ENCODE peak calls at places on chromosomes 3 and 15, in seven cellular contexts. X is SK-N-SH, E is GM23248, T is PC-9, N is H9, H is GM12878, I is endothelial cell of umbilical vein. F is an unnamed sample.

GRCh38 chr3:21226086-21226485 is 524.9 kb downstream of the ZNF385D start:
- DNase-seq in I (no peak), H (no peak), E (no peak), X (no peak), T (no peak), N (no peak), F (no peak)

GRCh38 chr15:39595621-39596221 is 14.8 kb downstream of the THBS1 start:
- DNase-seq in T (no peak), E (peak; percentile 58), X (no peak), N (no peak), I (peak; percentile 88), H (no peak), F (no peak)

GRCh38 chr3:59862686-59863085 is 812.9 kb upstream of the CFAP20DC start:
- DNase-seq in T (no peak), N (no peak), I (no peak), E (peak; percentile 10), X (no peak), H (no peak), F (no peak)

GRCh38 chr3:29280675-29281264 is at the start of gene RBMS3:
- DNase-seq in E (peak; percentile 97), H (peak; percentile 45), N (peak; percentile 78), I (peak; percentile 95), T (no peak), X (peak; percentile 58), F (peak; percentile 83)

GRCh38 chr3:42019144-42019952 is 57.4 kb upstream of the ULK4 start:
- DNase-seq in N (no peak), H (no peak), I (peak; percentile 39), T (no peak), X (no peak), E (no peak), F (no peak)

GRCh38 chr3:186871403-186871924 is 29.0 kb downstream of the ADIPOQ start:
- DNase-seq in H (no peak), I (peak; percentile 94), X (no peak), N (no peak), E (no peak), T (no peak), F (no peak)

GRCh38 chr3:114214542-114215341 is 22.6 kb downstream of the ZNF80 start:
- DNase-seq in X (no peak), E (no peak), I (no peak), T (no peak), H (no peak), N (no peak), F (no peak)

GRCh38 chr3:134281912-134282658 is 31.4 kb upstream of the RYK start:
- DNase-seq in H (no peak), I (no peak), X (no peak), T (no peak), E (no peak), N (no peak), F (no peak)

GRCh38 chr3:11126653-11127052 is 27.6 kb upstream of the HRH1 start:
- DNase-seq in I (no peak), T (no peak), X (no peak), N (no peak), H (no peak), E (no peak), F (no peak)

GRCh38 chr3:125232394-125232793 is 19.8 kb upstream of the SLC12A8 start:
- DNase-seq in E (no peak), X (no peak), N (no peak), I (no peak), H (no peak), T (no peak), F (no peak)

GRCh38 chr15:73323374-73323955 is 45.3 kb downstream of the HCN4 start:
- DNase-seq in T (no peak), E (no peak), X (no peak), H (no peak), N (no peak), I (no peak), F (no peak)

GRCh38 chr15:77186518-77187095 is 115.7 kb upstream of the TSPAN3 start:
- DNase-seq in H (peak; percentile 39), N (no peak), I (peak; percentile 66), E (peak; percentile 56), T (no peak), X (peak; percentile 33), F (peak; percentile 42)

GRCh38 chr3:69324362-69325025 is 61.4 kb downstream of the FRMD4B start:
- DNase-seq in E (no peak), T (no peak), H (no peak), X (peak; percentile 34), N (no peak), I (no peak), F (peak; percentile 45)

GRCh38 chr15:57550640-57551039 is 41.1 kb upstream of the MYZAP start:
- DNase-seq in H (no peak), N (no peak), I (peak; percentile 34), E (no peak), T (no peak), X (no peak), F (no peak)

GRCh38 chr3:4522962-4523361 is 29.8 kb downstream of the ITPR1 start:
- DNase-seq in E (no peak), N (no peak), X (no peak), T (no peak), I (no peak), H (no peak), F (no peak)

GRCh38 chr3:157101470-157101869 is 58.5 kb downstream of the CCNL1 start:
- DNase-seq in X (no peak), I (no peak), H (no peak), T (peak; percentile 32), N (no peak), E (no peak), F (no peak)

GRCh38 chr15:48984811-48985352 is 21.2 kb upstream of the SHC4 start:
- DNase-seq in N (no peak), I (no peak), X (no peak), T (no peak), E (peak; percentile 67), H (no peak), F (no peak)

GRCh38 chr15:84649706-84650105 is 4.4 kb downstream of the WDR73 start:
- DNase-seq in H (no peak), N (no peak), X (no peak), E (peak; percentile 52), I (no peak), T (no peak), F (no peak)

GRCh38 chr3:173785004-173785403 is 387.5 kb downstream of the NLGN1 start:
- DNase-seq in T (no peak), X (peak; percentile 6), H (no peak), I (no peak), E (no peak), N (peak; percentile 33), F (peak; percentile 67)

GRCh38 chr3:104856743-104857142 is 510.0 kb upstream of the ALCAM start:
- DNase-seq in N (no peak), H (no peak), I (no peak), T (no peak), X (no peak), E (no peak), F (peak; percentile 35)

GRCh38 chr3:110608566-110608965 is 463.1 kb upstream of the NECTIN3 start:
- DNase-seq in T (no peak), H (no peak), N (no peak), E (peak; percentile 27), I (peak; percentile 14), X (no peak), F (no peak)

GRCh38 chr3:94303897-94304296 is 241.0 kb downstream of the NSUN3 start:
- DNase-seq in E (peak; percentile 32), I (no peak), H (no peak), T (no peak), N (no peak), X (no peak), F (peak; percentile 18)

GRCh38 chr3:120420360-120420759 is 30.4 kb downstream of the FSTL1 start:
- DNase-seq in H (no peak), N (no peak), T (no peak), E (no peak), X (no peak), I (no peak), F (no peak)

GRCh38 chr15:44029940-44030568 is 165.0 kb downstream of the FRMD5 start:
- DNase-seq in N (no peak), E (peak; percentile 51), X (no peak), H (no peak), I (peak; percentile 70), T (no peak), F (no peak)

GRCh38 chr3:43348852-43349574 is 62.7 kb downstream of the SNRK start:
- DNase-seq in H (no peak), E (no peak), X (no peak), N (no peak), I (no peak), T (no peak), F (no peak)

GRCh38 chr3:43353393-43353792 is 67.1 kb downstream of the SNRK start:
- DNase-seq in N (no peak), E (no peak), T (no peak), X (no peak), I (no peak), H (no peak), F (no peak)

GRCh38 chr3:43349759-43350158 is 63.4 kb downstream of the SNRK start:
- DNase-seq in T (no peak), I (no peak), X (peak; percentile 47), H (no peak), N (no peak), E (no peak), F (no peak)

GRCh38 chr3:43353923-43354670 is 67.8 kb downstream of the SNRK start:
- DNase-seq in E (no peak), I (peak; percentile 32), H (no peak), T (no peak), N (no peak), X (no peak), F (no peak)
- H3K9me3 ChIP-seq in E (no peaks in the 10 kb centered on the region), I (no peaks in the 10 kb centered on the region), H (no peaks in the 10 kb centered on the region), T (peaks cover 9% of the 10 kb centered on the region), N (no peaks in the 10 kb centered on the region), X (peaks cover 13% of the 10 kb centered on the region), F (no peaks in the 10 kb centered on the region)

GRCh38 chr3:141412936-141413354 is 44.6 kb downstream of the ZBTB38 start:
- DNase-seq in T (no peak), I (peak; percentile 95), H (no peak), E (peak; percentile 93), X (no peak), N (no peak), F (peak; percentile 60)
- H3K79me2 ChIP-seq in T (no peaks in the 10 kb centered on the region), I (peaks cover 46% of the 10 kb centered on the region), H (peaks cover 85% of the 10 kb centered on the region), E (peaks cover 97% of the 10 kb centered on the region), X (peaks cover 79% of the 10 kb centered on the region), N (no peaks in the 10 kb centered on the region), F (no peaks in the 10 kb centered on the region)

DNA sequence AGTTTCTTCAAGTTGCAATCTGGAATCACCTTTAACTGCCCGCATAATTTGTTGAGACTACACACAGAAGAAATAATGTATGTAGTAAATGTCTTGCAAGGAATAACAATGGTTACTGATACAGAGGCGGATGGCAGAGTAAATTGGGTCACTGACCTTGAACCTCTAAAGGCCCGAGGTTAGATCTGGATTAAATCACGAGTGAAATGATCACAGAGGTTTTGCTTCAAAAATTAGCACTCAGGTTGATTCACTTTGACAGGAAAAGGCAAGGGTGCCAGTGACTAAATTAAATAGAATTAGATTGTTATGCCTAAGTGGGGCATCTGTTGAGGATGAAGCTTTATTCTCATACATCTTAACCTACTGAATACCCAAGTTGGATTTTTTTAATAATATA is 732.0 kb upstream of the NR2F2 start:
- DNase-seq in T (no peak), H (no peak), E (no peak), I (no peak), X (no peak), N (no peak), F (no peak)
- H3K9me3 ChIP-seq in T (no peaks in the 10 kb centered on the region), H (no peaks in the 10 kb centered on the region), E (no peaks in the 10 kb centered on the region), I (no peaks in the 10 kb centered on the region), X (no peaks in the 10 kb centered on the region), N (no peaks in the 10 kb centered on the region), F (no peaks in the 10 kb centered on the region)

DNA sequence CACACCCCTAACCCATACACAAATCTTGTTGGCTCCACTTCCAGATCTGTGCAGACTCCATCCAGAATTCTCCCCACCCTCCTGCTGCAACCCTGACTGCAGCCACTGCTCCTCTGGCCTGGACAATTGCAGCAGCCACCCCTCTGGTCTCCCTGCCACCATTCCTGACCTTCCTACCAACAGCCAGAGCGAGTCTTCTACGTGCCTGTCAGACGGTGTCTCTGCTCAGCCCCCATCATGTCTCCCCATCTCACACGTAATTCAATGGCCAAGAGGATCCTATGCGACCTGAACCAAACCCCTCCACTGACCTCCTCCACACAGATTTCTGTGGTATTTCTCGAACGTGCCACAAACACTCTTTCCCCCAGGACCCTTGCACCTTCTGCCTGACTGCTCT is 103.3 kb downstream of the TPRA1 start:
- DNase-seq in E (no peak), N (peak; percentile 6), X (no peak), T (no peak), H (no peak), I (no peak), F (no peak)
- H3K79me2 ChIP-seq in E (no peaks in the 10 kb centered on the region), N (no peaks in the 10 kb centered on the region), X (no peaks in the 10 kb centered on the region), T (no peaks in the 10 kb centered on the region), H (no peaks in the 10 kb centered on the region), I (no peaks in the 10 kb centered on the region), F (no peaks in the 10 kb centered on the region)